ENCODE peak calls at places on chromosomes 6 and 20, in five cellular contexts. V is body of pancreas, Z is A549, T is cardiac muscle cell, K is mesenchymal stem cell. J is an unnamed sample.

GRCh38 chr6:154307696-154308425 is 48.7 kb downstream of the IPCEF1 start:
- DNase-seq in V (no peak), Z (no peak), T (no peak), K (no peak), J (no peak)

GRCh38 chr6:10465633-10466499 is 51.0 kb upstream of the TFAP2A start:
- DNase-seq in Z (peak), K (peak), T (peak), V (peak), J (no peak)

GRCh38 chr20:22699396-22699795 is 115.0 kb upstream of the FOXA2 start:
- DNase-seq in K (no peak), T (no peak), V (no peak), Z (no peak), J (no peak)

GRCh38 chr6:39926668-39927067 is 7.6 kb downstream of the MOCS1 start:
- DNase-seq in Z (no peak), V (no peak), K (peak), T (no peak), J (no peak)

GRCh38 chr6:104601756-104602155 is 258.0 kb downstream of the HACE1 start:
- DNase-seq in Z (no peak), V (no peak), T (no peak), K (no peak), J (no peak)

GRCh38 chr20:64063389-64064144 is 569 bp downstream of the TCEA2 start:
- DNase-seq in Z (no peak), V (no peak), K (no peak), T (peak), J (no peak)

GRCh38 chr6:128569737-128570438 is 49.5 kb upstream of the PTPRK start:
- DNase-seq in K (peak), V (no peak), Z (peak), T (no peak), J (peak)

GRCh38 chr6:434051-434705 is 42.6 kb downstream of the IRF4 start:
- DNase-seq in Z (no peak), K (no peak), T (no peak), V (no peak), J (no peak)

GRCh38 chr6:30703011-30703410 is 12.2 kb upstream of the NRM start:
- DNase-seq in V (no peak), Z (no peak), K (no peak), T (no peak), J (no peak)

GRCh38 chr20:4227085-4227821 is 211.9 kb upstream of the RNF24 start:
- DNase-seq in K (peak), V (no peak), T (no peak), Z (peak), J (peak)

GRCh38 chr6:150323205-150323604 is 45.6 kb upstream of the IYD start:
- DNase-seq in V (no peak), K (no peak), T (no peak), Z (no peak), J (no peak)

GRCh38 chr20:17935186-17935585 is 33.4 kb downstream of the SNX5 start:
- DNase-seq in Z (no peak), T (no peak), V (no peak), K (peak), J (no peak)

GRCh38 chr6:169292340-169293124 is 38.9 kb upstream of the THBS2 start:
- DNase-seq in K (peak), Z (peak), V (no peak), T (no peak), J (peak)

GRCh38 chr6:144064402-144064830 is 31.0 kb downstream of the SF3B5 start:
- DNase-seq in V (peak), T (peak), K (no peak), Z (no peak), J (no peak)

GRCh38 chr6:16649241-16649640 is 112.0 kb downstream of the ATXN1 start:
- DNase-seq in V (no peak), T (no peak), K (no peak), Z (no peak), J (no peak)

GRCh38 chr20:34110025-34111013 is 1.7 kb downstream of the EIF2S2 start:
- DNase-seq in K (peak), Z (no peak), T (no peak), V (no peak), J (no peak)

GRCh38 chr6:21992178-21992967 is 304.5 kb downstream of the PRL start:
- DNase-seq in Z (no peak), K (peak), V (no peak), T (no peak), J (peak)

GRCh38 chr6:31690231-31691077 is 9.6 kb upstream of the LY6G5C start:
- DNase-seq in V (no peak), Z (no peak), K (no peak), T (no peak), J (no peak)

GRCh38 chr6:161215193-161215592 is 58.7 kb downstream of the AGPAT4 start:
- DNase-seq in T (no peak), V (no peak), Z (no peak), K (peak), J (peak)

GRCh38 chr6:90274481-90275030 is 22.1 kb downstream of the BACH2 start:
- DNase-seq in V (peak), K (no peak), Z (no peak), T (no peak), J (no peak)

GRCh38 chr6:143394351-143394750 is 56.1 kb downstream of the ADAT2 start:
- DNase-seq in K (no peak), T (no peak), Z (no peak), V (no peak), J (peak)

GRCh38 chr6:102150549-102150948 is 757.0 kb downstream of the GRIK2 start:
- DNase-seq in K (no peak), V (no peak), Z (no peak), T (no peak), J (no peak)

GRCh38 chr6:101722991-101723579 is 329.6 kb downstream of the GRIK2 start:
- DNase-seq in Z (peak), K (peak), T (no peak), V (no peak), J (peak)

GRCh38 chr6:28789553-28790083 is 134.2 kb downstream of the TRIM27 start:
- DNase-seq in Z (peak), V (peak), T (peak), K (peak), J (peak)

GRCh38 chr6:43178951-43179830 is 2.8 kb upstream of the CUL9 start:
- DNase-seq in T (no peak), V (no peak), K (no peak), Z (no peak), J (no peak)

GRCh38 chr6:43181621-43181941 is 415 bp upstream of the CUL9 start:
- DNase-seq in V (no peak), T (no peak), K (no peak), Z (no peak), J (no peak)

GRCh38 chr6:43180058-43180457 is 1.9 kb upstream of the CUL9 start:
- DNase-seq in K (no peak), V (no peak), Z (no peak), T (no peak), J (no peak)

GRCh38 chr6:43181942-43182860 is at the start of gene CUL9:
- DNase-seq in Z (peak), K (peak), V (peak), T (peak), J (peak)

DNA sequence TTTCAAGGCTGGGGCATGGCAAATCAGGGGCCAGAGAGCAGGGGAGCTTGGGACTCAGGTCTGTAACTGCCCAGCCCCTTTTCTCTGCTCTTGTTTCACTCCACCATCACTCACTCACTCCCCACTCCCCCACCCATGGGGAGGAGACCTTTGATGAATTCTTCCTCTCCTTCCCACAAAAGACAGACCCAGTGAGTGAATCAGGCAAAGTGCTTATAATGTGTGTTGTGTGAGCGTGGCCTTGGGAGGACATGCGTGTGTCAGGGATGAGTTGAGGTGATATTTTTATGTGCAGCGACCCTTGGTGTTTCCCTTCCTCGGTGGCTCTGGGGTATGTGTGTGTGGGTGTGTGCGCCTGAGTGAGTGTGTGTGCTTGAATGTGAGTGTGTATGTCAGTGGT is 1.0 kb upstream of the CUL9 start:
- DNase-seq in Z (no peak), K (peak), V (no peak), T (no peak), J (peak)
- H3K27ac ChIP-seq in Z (peak), K (peak), V (no peak), T (peak), J (peak)

GRCh38 chr20:50655325-50655880 is 35.9 kb downstream of the RIPOR3 start:
- DNase-seq in V (peak), K (peak), Z (no peak), T (no peak), J (peak)
- H3K27ac ChIP-seq in V (no peak), K (no peak), Z (no peak), T (no peak), J (no peak)

GRCh38 chr6:138682722-138683521 is 90.6 kb upstream of the CCDC28A start:
- DNase-seq in T (no peak), V (no peak), Z (no peak), K (peak), J (peak)
- H3K27ac ChIP-seq in T (peak), V (no peak), Z (no peak), K (no peak), J (peak)

GRCh38 chr20:45061244-45061643 is 39.7 kb downstream of the KCNS1 start:
- DNase-seq in Z (peak), K (peak), V (no peak), T (no peak), J (peak)
- H3K27ac ChIP-seq in Z (peak), K (peak), V (no peak), T (no peak), J (peak)

GRCh38 chr6:163429858-163430448 is 15.4 kb downstream of the QKI start:
- DNase-seq in Z (no peak), V (no peak), T (no peak), K (no peak), J (no peak)
- H3K27ac ChIP-seq in Z (no peak), V (no peak), T (peak), K (no peak), J (no peak)

GRCh38 chr6:111768431-111768770 is 104.9 kb downstream of the FYN start:
- DNase-seq in T (no peak), K (no peak), V (no peak), Z (no peak), J (no peak)
- H3K27ac ChIP-seq in T (no peak), K (no peak), V (no peak), Z (no peak), J (no peak)

GRCh38 chr6:3825851-3826581 is 23.2 kb upstream of the FAM50B start:
- DNase-seq in V (peak), T (no peak), K (peak), Z (peak), J (peak)
- H3K27ac ChIP-seq in V (peak), T (no peak), K (peak), Z (peak), J (peak)

GRCh38 chr20:58765795-58766194 is 73.2 kb downstream of the NPEPL1 start:
- DNase-seq in V (no peak), T (no peak), K (no peak), Z (no peak), J (no peak)
- H3K27ac ChIP-seq in V (no peak), T (no peak), K (no peak), Z (no peak), J (no peak)

DNA sequence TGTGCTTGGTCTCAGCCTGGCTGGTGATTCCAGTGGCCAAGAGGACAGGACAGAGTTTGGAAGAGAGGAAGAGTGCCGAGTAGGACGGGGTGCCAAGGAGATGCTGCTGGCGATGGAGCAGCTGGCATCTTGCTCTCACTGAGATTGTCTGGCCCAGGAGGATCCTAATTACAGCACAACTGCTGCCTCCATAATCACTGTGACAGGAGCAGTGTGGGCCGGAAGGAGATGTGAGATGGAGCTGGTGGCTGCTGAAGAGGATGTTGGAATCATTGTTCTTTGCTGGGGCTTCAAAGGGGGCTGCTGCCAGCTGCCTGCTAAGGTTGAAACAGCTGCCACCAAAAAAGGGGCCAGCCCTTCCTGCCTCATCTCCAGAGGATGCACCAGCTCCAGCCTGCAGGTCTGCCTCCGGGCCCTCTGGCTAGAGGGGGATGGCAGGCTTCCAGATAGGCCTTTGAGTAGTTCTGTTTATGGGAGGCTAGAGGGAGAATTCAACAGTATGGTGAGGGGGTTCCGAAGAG is 214.4 kb downstream of the RNF144B start:
- DNase-seq in T (no peak), K (no peak), V (no peak), Z (no peak), J (no peak)
- H3K27ac ChIP-seq in T (no peak), K (no peak), V (no peak), Z (no peak), J (no peak)

J was measured in astrocyte.